ENCODE peak calls at places on chromosome 15, in four cellular contexts. One of them, this sample, is unnamed.
A peak's percentile ranks its signal among the peaks of the same experiment; 100 is the strongest.

GRCh38 chr15:25852696-25853524 is 10.2 kb downstream of the ATP10A start:
- DNase-seq in NCI-H1436: no peak
- DNase-seq in RCC 7860: no peak
- DNase-seq in heart right ventricle: no peak
- DNase-seq in this sample: no peak

GRCh38 chr15:57305009-57305408 is 71.3 kb upstream of the CGNL1 start:
- DNase-seq in NCI-H1436: no peak
- DNase-seq in RCC 7860: no peak
- DNase-seq in heart right ventricle: no peak
- DNase-seq in this sample: no peak

GRCh38 chr15:81945014-81945615 is 100.7 kb downstream of the MEX3B start:
- DNase-seq in NCI-H1436: no peak
- DNase-seq in RCC 7860: no peak
- DNase-seq in heart right ventricle: no peak
- DNase-seq in this sample: no peak

GRCh38 chr15:64753419-64754185 is 21.8 kb downstream of the RBPMS2 start:
- DNase-seq in NCI-H1436: no peak
- DNase-seq in RCC 7860: no peak
- DNase-seq in heart right ventricle: no peak
- DNase-seq in this sample: no peak

GRCh38 chr15:50055333-50056278 is 63.4 kb downstream of the ATP8B4 start:
- DNase-seq in NCI-H1436: no peak
- DNase-seq in RCC 7860: no peak
- DNase-seq in heart right ventricle: peak; percentile 25
- DNase-seq in this sample: no peak

GRCh38 chr15:67420137-67420536 is 100.8 kb upstream of the C15orf61 start:
- DNase-seq in NCI-H1436: no peak
- DNase-seq in RCC 7860: no peak
- DNase-seq in heart right ventricle: no peak
- DNase-seq in this sample: no peak

GRCh38 chr15:39157902-39158301 is 423.0 kb upstream of the THBS1 start:
- DNase-seq in NCI-H1436: no peak
- DNase-seq in RCC 7860: no peak
- DNase-seq in heart right ventricle: no peak
- DNase-seq in this sample: no peak

GRCh38 chr15:63398456-63398855 is 16.8 kb upstream of the CA12 start:
- DNase-seq in NCI-H1436: no peak
- DNase-seq in RCC 7860: no peak
- DNase-seq in heart right ventricle: no peak
- DNase-seq in this sample: no peak

GRCh38 chr15:45921376-45921775 is 286.5 kb downstream of the SQOR start:
- DNase-seq in NCI-H1436: no peak
- DNase-seq in RCC 7860: no peak
- DNase-seq in heart right ventricle: no peak
- DNase-seq in this sample: no peak

GRCh38 chr15:89654311-89654761 is 931 bp downstream of the KIF7 start:
- DNase-seq in NCI-H1436: no peak
- DNase-seq in RCC 7860: peak; percentile 9
- DNase-seq in heart right ventricle: no peak
- DNase-seq in this sample: no peak

GRCh38 chr15:90219421-90220141 is 14.2 kb downstream of the CIB1 start:
- DNase-seq in NCI-H1436: peak; percentile 24
- DNase-seq in RCC 7860: no peak
- DNase-seq in heart right ventricle: no peak
- DNase-seq in this sample: no peak

GRCh38 chr15:96851613-96852012 is 521.1 kb downstream of the NR2F2 start:
- DNase-seq in NCI-H1436: no peak
- DNase-seq in RCC 7860: peak; percentile 94
- DNase-seq in heart right ventricle: no peak
- DNase-seq in this sample: peak; percentile 44

GRCh38 chr15:42549052-42549491 is 434 bp downstream of the HAUS2 start:
- DNase-seq in NCI-H1436: no peak
- DNase-seq in RCC 7860: peak; percentile 18
- DNase-seq in heart right ventricle: peak; percentile 6
- DNase-seq in this sample: no peak

GRCh38 chr15:101116681-101116976 is 135.2 kb downstream of the CHSY1 start:
- DNase-seq in NCI-H1436: no peak
- DNase-seq in RCC 7860: no peak
- DNase-seq in heart right ventricle: no peak
- DNase-seq in this sample: no peak

GRCh38 chr15:100768501-100768931 is 111.1 kb upstream of the ALDH1A3 start:
- DNase-seq in NCI-H1436: no peak
- DNase-seq in RCC 7860: no peak
- DNase-seq in heart right ventricle: no peak
- DNase-seq in this sample: no peak

GRCh38 chr15:40266828-40267304 is 16.0 kb downstream of the ANKRD63 start:
- DNase-seq in NCI-H1436: no peak
- DNase-seq in RCC 7860: peak; percentile 92
- DNase-seq in heart right ventricle: peak; percentile 32
- DNase-seq in this sample: peak; percentile 89

GRCh38 chr15:56248276-56248675 is 4.6 kb upstream of the RFX7 start:
- DNase-seq in NCI-H1436: no peak
- DNase-seq in RCC 7860: no peak
- DNase-seq in heart right ventricle: no peak
- DNase-seq in this sample: no peak

GRCh38 chr15:29749365-29750086 is 72.7 kb downstream of the TJP1 start:
- DNase-seq in NCI-H1436: no peak
- DNase-seq in RCC 7860: no peak
- DNase-seq in heart right ventricle: no peak
- DNase-seq in this sample: no peak

GRCh38 chr15:28967071-28967470 is 81.3 kb downstream of the APBA2 start:
- DNase-seq in NCI-H1436: no peak
- DNase-seq in RCC 7860: no peak
- DNase-seq in heart right ventricle: no peak
- DNase-seq in this sample: no peak

GRCh38 chr15:71686221-71687050 is 123.9 kb upstream of the NR2E3 start:
- DNase-seq in NCI-H1436: no peak
- DNase-seq in RCC 7860: no peak
- DNase-seq in heart right ventricle: no peak
- DNase-seq in this sample: no peak

GRCh38 chr15:40906947-40907802 is 12.9 kb downstream of the VPS18 start:
- DNase-seq in NCI-H1436: peak; percentile 23
- DNase-seq in RCC 7860: no peak
- DNase-seq in heart right ventricle: peak; percentile 82
- DNase-seq in this sample: no peak

GRCh38 chr15:89494941-89495637 is 1.3 kb downstream of the RHCG start:
- DNase-seq in NCI-H1436: no peak
- DNase-seq in RCC 7860: no peak
- DNase-seq in heart right ventricle: no peak
- DNase-seq in this sample: no peak

GRCh38 chr15:38758001-38758400 is 193.4 kb upstream of the RASGRP1 start:
- DNase-seq in NCI-H1436: no peak
- DNase-seq in RCC 7860: peak; percentile 25
- DNase-seq in heart right ventricle: no peak
- DNase-seq in this sample: peak; percentile 35

GRCh38 chr15:45795487-45796069 is 160.7 kb downstream of the SQOR start:
- DNase-seq in NCI-H1436: peak; percentile 76
- DNase-seq in RCC 7860: peak; percentile 37
- DNase-seq in heart right ventricle: peak; percentile 43
- DNase-seq in this sample: peak; percentile 50

GRCh38 chr15:80317389-80318169 is 65.6 kb upstream of the CTXND1 start:
- DNase-seq in NCI-H1436: no peak
- DNase-seq in RCC 7860: peak; percentile 66
- DNase-seq in heart right ventricle: peak; percentile 28
- DNase-seq in this sample: no peak

GRCh38 chr15:65072027-65072426 is 4.2 kb upstream of the RASL12 start:
- DNase-seq in NCI-H1436: no peak
- DNase-seq in RCC 7860: no peak
- DNase-seq in heart right ventricle: peak; percentile 79
- DNase-seq in this sample: no peak

GRCh38 chr15:60695713-60696522 is 217.0 kb upstream of the ICE2 start:
- DNase-seq in NCI-H1436: no peak
- DNase-seq in RCC 7860: no peak
- DNase-seq in heart right ventricle: no peak
- DNase-seq in this sample: no peak

GRCh38 chr15:60004846-60005351 is 788 bp downstream of the FOXB1 start:
- DNase-seq in NCI-H1436: no peak
- DNase-seq in RCC 7860: no peak
- DNase-seq in heart right ventricle: no peak
- DNase-seq in this sample: no peak